ENCODE peak calls at places on chromosomes 5 and 9, in seven cellular contexts. J is CD8-positive, alpha-beta memory T cell; E is heart left ventricle; A is A549; Y is neural progenitor cell; H is Panc1; L is SJCRH30. B is an unnamed sample.

GRCh38 chr9:136981588-136982231 is 1.1 kb upstream of the LCNL1 start:
- DNase-seq in Y (no peak), E (peak; percentile 85), H (no peak), A (no peak), J (no peak), L (no peak), B (no peak)

GRCh38 chr5:145225529-145225928 is 609.6 kb downstream of the PRELID2 start:
- DNase-seq in J (no peak), A (no peak), H (no peak), Y (no peak), L (no peak), E (no peak), B (no peak)

GRCh38 chr5:33969572-33970452 is 14.7 kb downstream of the SLC45A2 start:
- DNase-seq in H (peak; percentile 18), J (no peak), L (peak; percentile 35), A (peak; percentile 58), Y (peak; percentile 64), E (no peak), B (peak; percentile 33)

GRCh38 chr9:68750786-68751185 is 45.7 kb downstream of the PIP5K1B start:
- DNase-seq in J (no peak), H (no peak), E (no peak), L (peak; percentile 18), A (no peak), Y (peak; percentile 37), B (no peak)

GRCh38 chr9:95305770-95306492 is 11.6 kb downstream of the FANCC start:
- DNase-seq in H (no peak), Y (peak; percentile 36), J (no peak), L (no peak), E (no peak), A (no peak), B (no peak)

GRCh38 chr5:116681334-116682013 is 106.9 kb upstream of the SEMA6A start:
- DNase-seq in A (no peak), J (no peak), E (no peak), H (no peak), Y (no peak), L (no peak), B (no peak)

GRCh38 chr5:173310861-173311515 is 17.2 kb downstream of the STC2 start:
- DNase-seq in L (no peak), J (no peak), H (no peak), A (no peak), Y (no peak), E (no peak), B (no peak)

GRCh38 chr5:168291281-168291960 is at the start of gene WWC1:
- DNase-seq in J (peak; percentile 63), H (no peak), Y (peak; percentile 92), A (peak; percentile 86), E (no peak), L (no peak), B (no peak)

GRCh38 chr5:73938280-73938937 is 312.4 kb downstream of the ARHGEF28 start:
- DNase-seq in Y (no peak), A (peak; percentile 28), H (peak; percentile 33), E (no peak), J (no peak), L (peak; percentile 83), B (no peak)

GRCh38 chr5:107812570-107813141 is 141.9 kb upstream of the EFNA5 start:
- DNase-seq in H (no peak), E (peak; percentile 69), Y (no peak), L (no peak), J (no peak), A (no peak), B (no peak)

GRCh38 chr5:151270599-151270998 is 17.6 kb downstream of the GM2A start:
- DNase-seq in J (no peak), Y (no peak), L (no peak), H (no peak), A (peak; percentile 21), E (no peak), B (no peak)

GRCh38 chr5:122350496-122350895 is 38.5 kb downstream of the SNCAIP start:
- DNase-seq in E (no peak), Y (no peak), J (no peak), L (no peak), A (no peak), H (no peak), B (no peak)

GRCh38 chr5:89011778-89012320 is 128.9 kb upstream of the MEF2C start:
- DNase-seq in A (no peak), L (no peak), E (no peak), Y (no peak), J (no peak), H (no peak), B (no peak)

GRCh38 chr9:93708289-93708986 is 132.1 kb downstream of the PHF2 start:
- DNase-seq in J (no peak), H (no peak), L (no peak), A (no peak), Y (no peak), E (no peak), B (no peak)

GRCh38 chr5:2960309-2960708 is 208.8 kb upstream of the IRX2 start:
- DNase-seq in H (no peak), E (no peak), J (no peak), L (no peak), A (no peak), Y (no peak), B (no peak)

GRCh38 chr5:177369050-177369912 is 11.6 kb downstream of the RGS14 start:
- DNase-seq in Y (peak; percentile 58), J (no peak), A (peak; percentile 86), E (no peak), H (no peak), L (peak; percentile 32), B (no peak)

GRCh38 chr5:35815089-35815936 is 41.4 kb upstream of the IL7R start:
- DNase-seq in L (peak; percentile 18), J (no peak), A (no peak), E (no peak), H (peak; percentile 39), Y (peak; percentile 52), B (peak; percentile 31)

GRCh38 chr5:9652295-9652694 is 22.1 kb upstream of the TAS2R1 start:
- DNase-seq in A (no peak), E (no peak), J (no peak), H (no peak), Y (no peak), L (no peak), B (no peak)

GRCh38 chr5:80754900-80755299 is 100.1 kb upstream of the DHFR start:
- DNase-seq in J (no peak), A (no peak), E (no peak), L (peak; percentile 94), H (no peak), Y (peak; percentile 89), B (no peak)

GRCh38 chr9:76887951-76888350 is 18.0 kb downstream of the PRUNE2 start:
- DNase-seq in H (no peak), E (no peak), J (no peak), L (no peak), Y (no peak), A (no peak), B (peak; percentile 35)

GRCh38 chr9:107251756-107252322 is 31.2 kb upstream of the RAD23B start:
- DNase-seq in Y (no peak), L (no peak), E (peak; percentile 68), H (no peak), A (no peak), J (no peak), B (no peak)

GRCh38 chr5:34609951-34610431 is 46.1 kb upstream of the RAI14 start:
- DNase-seq in A (no peak), Y (no peak), H (no peak), E (no peak), L (peak; percentile 58), J (no peak), B (no peak)

DNA sequence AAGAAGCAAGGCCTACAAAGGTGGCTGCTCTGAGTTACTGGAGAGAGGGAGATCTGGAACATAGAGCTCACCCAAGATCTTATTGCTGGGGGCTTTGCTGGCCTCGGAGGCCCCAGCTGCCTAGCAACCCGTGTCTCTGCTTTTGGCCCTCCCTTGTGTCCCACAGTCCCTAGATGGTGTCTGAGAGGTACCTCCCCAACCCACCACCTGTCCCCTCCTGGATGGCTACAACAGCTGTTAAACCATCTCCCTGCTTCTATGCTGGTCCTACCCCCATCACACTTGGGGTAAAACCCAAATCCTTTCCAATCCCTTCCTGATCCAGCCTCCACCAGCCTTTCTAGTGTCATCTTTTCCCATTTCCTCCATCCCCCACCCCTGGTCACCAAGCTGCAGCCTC is 86.6 kb downstream of the PPARGC1B start:
- DNase-seq in E (no peak), H (no peak), L (peak; percentile 55), J (no peak), A (no peak), Y (no peak), B (no peak)
- H3K4me1 ChIP-seq in E (peaks cover 53% of the 10 kb centered on the region), H (no peaks in the 10 kb centered on the region), L (peaks cover 9% of the 10 kb centered on the region), J (no peaks in the 10 kb centered on the region), A (no peaks in the 10 kb centered on the region), Y (no peaks in the 10 kb centered on the region), B (peaks cover 2% of the 10 kb centered on the region)

GRCh38 chr9:134347996-134348395 is 21.7 kb downstream of the RXRA start:
- DNase-seq in A (no peak), J (no peak), L (no peak), H (no peak), Y (no peak), E (no peak), B (no peak)
- H3K4me1 ChIP-seq in A (no peaks in the 10 kb centered on the region), J (no peaks in the 10 kb centered on the region), L (no peaks in the 10 kb centered on the region), H (no peaks in the 10 kb centered on the region), Y (peaks cover 14% of the 10 kb centered on the region), E (peaks cover 100% of the 10 kb centered on the region), B (peaks cover 5% of the 10 kb centered on the region)

DNA sequence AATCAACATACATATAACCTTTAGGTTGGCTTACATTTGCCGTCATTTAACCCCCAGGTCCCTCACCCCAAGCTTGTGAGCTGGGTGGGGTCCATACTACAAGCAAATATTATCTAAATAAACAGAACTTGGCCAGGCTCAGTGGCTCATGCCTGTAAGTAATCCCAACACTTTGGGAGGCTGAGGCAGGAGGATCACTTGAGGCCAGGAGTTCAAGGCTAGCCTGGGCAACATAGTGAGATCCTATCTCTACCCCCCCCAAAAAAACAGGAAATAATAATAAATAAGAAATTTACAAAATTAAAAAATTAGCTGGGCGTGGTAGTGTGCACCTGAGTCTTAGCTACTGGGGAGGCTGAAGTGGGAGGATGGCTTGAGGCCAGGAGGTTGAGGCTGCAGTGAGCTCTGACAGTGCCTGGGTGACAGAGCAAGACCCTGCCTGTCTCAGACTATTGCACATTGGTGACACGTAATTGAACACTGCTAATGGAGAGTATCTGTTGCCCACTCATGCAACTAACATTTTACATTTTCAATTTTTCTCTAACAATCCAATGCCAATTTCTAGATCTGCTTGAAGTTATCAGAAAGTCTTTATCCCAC is 18.9 kb downstream of the FNBP1 start:
- DNase-seq in H (no peak), Y (no peak), J (no peak), L (no peak), A (no peak), E (no peak), B (no peak)
- H3K4me1 ChIP-seq in H (peaks cover 61% of the 10 kb centered on the region), Y (no peaks in the 10 kb centered on the region), J (peaks cover 74% of the 10 kb centered on the region), L (peaks cover 4% of the 10 kb centered on the region), A (peaks cover 34% of the 10 kb centered on the region), E (peaks cover 36% of the 10 kb centered on the region), B (no peaks in the 10 kb centered on the region)

DNA sequence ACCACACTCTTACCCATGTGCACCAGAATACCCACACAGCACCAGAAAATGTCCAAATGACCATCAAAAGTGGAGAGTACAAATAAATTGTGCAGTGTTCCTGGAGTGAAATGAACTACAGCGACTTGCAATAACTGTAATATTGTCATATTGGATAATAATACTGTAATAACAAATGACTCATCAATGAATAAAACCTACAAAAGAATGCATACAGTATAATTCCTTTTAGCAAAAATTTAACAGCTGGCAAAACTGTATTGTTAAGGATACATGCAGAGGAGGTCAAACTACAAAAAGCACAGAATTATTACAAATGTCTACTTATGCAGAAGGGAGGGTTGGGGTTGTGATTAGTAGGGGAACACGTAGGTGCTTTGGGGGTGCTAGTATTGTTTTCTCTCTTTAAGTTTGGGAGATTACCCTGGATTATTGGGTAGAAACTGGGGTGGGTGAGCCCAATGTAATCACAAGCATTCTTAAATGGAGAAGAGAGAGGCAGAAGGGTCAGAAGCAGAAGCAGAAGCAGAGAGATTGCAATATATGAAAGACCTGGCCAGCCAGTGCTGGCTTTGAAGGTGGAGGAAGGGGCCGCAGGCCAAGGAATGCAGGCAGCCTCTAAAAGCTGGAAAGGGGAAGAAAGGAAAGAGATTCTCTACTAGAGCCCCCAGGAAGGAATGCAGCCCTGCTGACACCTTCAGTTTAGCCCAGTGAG is 21.8 kb downstream of the IRF1 start:
- DNase-seq in Y (no peak), L (no peak), A (no peak), H (no peak), E (peak; percentile 19), J (no peak), B (no peak)
- H3K4me1 ChIP-seq in Y (peaks cover 12% of the 10 kb centered on the region), L (peaks cover 63% of the 10 kb centered on the region), A (peaks cover 11% of the 10 kb centered on the region), H (peaks cover 25% of the 10 kb centered on the region), E (peaks cover 79% of the 10 kb centered on the region), J (peaks cover 93% of the 10 kb centered on the region), B (peaks cover 7% of the 10 kb centered on the region)

B was measured in iPS DF 6.9.